ENCODE peak calls at places on chromosomes 5 and 9, in ten cellular contexts. O is Calu3, X is Peyer's patch, R is fibroblast of villous mesenchyme, F is AG04450, Y is OCI-LY7, E is GM20000, I is mucosa of descending colon, V is foreskin fibroblast, W is BE2C. P is an unnamed sample.
A peak's percentile ranks its signal among the peaks of the same experiment; 100 is the strongest.

GRCh38 chr5:156396063-156396829 is 69.3 kb downstream of the SGCD start:
- DNase-seq in W (no peak), I (no peak), X (no peak), R (peak; percentile 69), F (no peak), V (no peak), E (no peak), O (no peak), Y (no peak), P (no peak)

GRCh38 chr9:33840381-33840780 is 23.4 kb downstream of the UBE2R2 start:
- DNase-seq in Y (no peak), R (peak; percentile 41), X (no peak), W (no peak), V (no peak), F (no peak), I (no peak), O (no peak), E (no peak), P (no peak)

GRCh38 chr5:57334475-57334874 is 148.1 kb downstream of the ACTBL2 start:
- DNase-seq in O (no peak), W (no peak), I (no peak), E (no peak), Y (no peak), X (no peak), F (no peak), R (no peak), V (peak; percentile 32), P (no peak)

GRCh38 chr5:6106756-6107155 is 271.6 kb downstream of the MED10 start:
- DNase-seq in I (no peak), X (no peak), V (no peak), F (no peak), W (no peak), Y (no peak), O (no peak), R (no peak), E (no peak), P (no peak)

GRCh38 chr5:133896446-133896845 is 72.0 kb downstream of the C5orf15 start:
- DNase-seq in Y (no peak), V (no peak), F (no peak), W (no peak), R (no peak), E (no peak), O (no peak), I (no peak), X (no peak), P (no peak)

GRCh38 chr9:17625644-17626388 is 47.0 kb downstream of the SH3GL2 start:
- DNase-seq in V (no peak), X (no peak), Y (no peak), O (no peak), I (peak; percentile 31), E (no peak), R (no peak), F (no peak), W (no peak), P (no peak)

GRCh38 chr9:2418619-2419018 is 203.0 kb upstream of the VLDLR start:
- DNase-seq in O (no peak), R (peak; percentile 76), I (no peak), V (no peak), Y (no peak), W (no peak), F (no peak), E (no peak), X (no peak), P (no peak)

GRCh38 chr5:135042595-135042994 is 8.6 kb upstream of the PITX1 start:
- DNase-seq in W (no peak), E (no peak), X (no peak), O (no peak), F (no peak), R (no peak), Y (no peak), V (no peak), I (peak; percentile 7), P (no peak)

GRCh38 chr5:31192442-31192841 is 1.0 kb upstream of the CDH6 start:
- DNase-seq in I (no peak), F (no peak), O (no peak), Y (no peak), E (no peak), X (no peak), R (no peak), V (no peak), W (peak; percentile 28), P (no peak)

GRCh38 chr5:150659360-150660107 is 1.5 kb upstream of the MYOZ3 start:
- DNase-seq in I (no peak), F (no peak), X (no peak), E (no peak), Y (no peak), R (no peak), W (no peak), V (no peak), O (no peak), P (no peak)

GRCh38 chr9:135061441-135061840 is 26.0 kb upstream of the OLFM1 start:
- DNase-seq in W (peak; percentile 1), R (no peak), Y (no peak), E (no peak), O (no peak), I (no peak), X (no peak), F (no peak), V (no peak), P (no peak)

GRCh38 chr5:1555808-1556681 is 32.3 kb upstream of the LPCAT1 start:
- DNase-seq in X (no peak), Y (no peak), O (no peak), R (no peak), I (no peak), E (no peak), W (no peak), F (no peak), V (no peak), P (no peak)

GRCh38 chr9:79974806-79975422 is 403.1 kb downstream of the TLE4 start:
- DNase-seq in V (no peak), X (no peak), I (peak; percentile 28), F (no peak), Y (no peak), E (no peak), R (no peak), O (no peak), W (no peak), P (no peak)

GRCh38 chr9:117714282-117714681 is 10.1 kb downstream of the TLR4 start:
- DNase-seq in E (no peak), I (peak; percentile 37), V (no peak), O (no peak), Y (no peak), W (peak; percentile 18), X (no peak), F (no peak), R (no peak), P (no peak)

GRCh38 chr9:81224166-81224858 is 465.0 kb downstream of the TLE1 start:
- DNase-seq in W (no peak), E (no peak), F (no peak), I (no peak), O (no peak), Y (peak; percentile 74), R (no peak), X (no peak), V (no peak), P (no peak)

GRCh38 chr5:141186897-141187512 is at the start of gene PCDHB9:
- DNase-seq in V (no peak), I (no peak), R (peak; percentile 8), X (no peak), E (no peak), F (no peak), O (peak; percentile 66), Y (peak; percentile 56), W (peak; percentile 42), P (peak; percentile 45)
- TF ChIP-seq CTCF in V (peak; percentile 36), I (no peak), R (peak; percentile 45), X (peak; percentile 8), E (no peak), F (no peak), O (peak; percentile 24), Y (peak; percentile 97), W (peak; percentile 62), P (peak; percentile 67)

DNA sequence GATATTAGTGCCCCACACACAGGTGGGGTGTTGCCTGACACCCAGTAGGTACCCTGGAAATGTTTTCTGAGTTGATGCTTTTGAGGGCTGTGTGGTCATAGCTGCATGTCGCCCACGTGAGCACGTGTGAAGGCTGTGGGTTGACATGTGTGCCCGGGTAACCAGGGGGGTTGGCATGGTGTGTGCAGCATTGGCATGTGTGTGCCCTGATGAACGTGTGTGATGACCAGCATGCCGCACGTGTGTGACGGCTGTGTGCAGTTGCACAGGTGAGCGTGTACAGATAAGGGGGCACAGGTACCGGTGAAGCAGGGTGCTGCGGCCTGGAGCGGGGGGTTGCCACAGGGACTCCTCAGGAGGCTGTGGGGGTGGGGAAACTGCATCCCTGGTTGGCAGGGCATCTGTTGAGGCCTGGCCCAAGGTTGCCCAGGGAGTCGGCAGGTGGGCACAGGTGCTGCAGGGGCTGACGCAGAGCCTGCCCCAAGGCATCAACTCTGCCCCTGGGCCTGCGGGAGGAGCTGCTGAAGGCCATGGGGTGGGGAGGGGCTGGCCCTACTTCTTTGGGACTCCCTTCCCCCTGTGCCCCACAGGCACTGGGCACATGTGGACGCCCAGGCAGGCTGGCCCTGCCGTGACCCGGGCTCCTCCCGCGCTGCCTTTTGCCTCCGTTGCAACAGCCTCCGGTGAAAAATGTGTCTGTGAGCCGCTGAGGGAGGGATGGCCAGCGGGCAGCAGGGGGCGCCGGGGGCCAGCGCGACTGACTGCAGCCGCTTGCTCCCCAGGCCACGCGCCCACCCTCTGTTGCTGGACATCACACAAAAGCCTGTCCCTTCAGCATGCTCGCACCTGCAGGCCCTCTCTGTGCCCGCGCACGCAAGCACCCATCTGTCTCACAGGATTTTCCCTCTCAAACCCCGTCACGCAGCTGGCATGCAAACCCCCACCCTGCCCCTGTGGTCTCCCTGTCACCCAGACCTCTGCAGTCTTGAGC is 2.2 kb downstream of the UNC5A start:
- DNase-seq in Y (no peak), O (peak; percentile 89), F (no peak), I (no peak), E (peak; percentile 74), X (no peak), W (peak; percentile 82), R (peak; percentile 25), V (no peak), P (peak; percentile 91)
- TF ChIP-seq CTCF in Y (peak; percentile 62), O (peak; percentile 92), F (peak; percentile 59), I (no peak), E (peak; percentile 42), X (peak; percentile 12), W (peak; percentile 78), R (peak; percentile 69), V (peak; percentile 49), P (peak; percentile 69)

DNA sequence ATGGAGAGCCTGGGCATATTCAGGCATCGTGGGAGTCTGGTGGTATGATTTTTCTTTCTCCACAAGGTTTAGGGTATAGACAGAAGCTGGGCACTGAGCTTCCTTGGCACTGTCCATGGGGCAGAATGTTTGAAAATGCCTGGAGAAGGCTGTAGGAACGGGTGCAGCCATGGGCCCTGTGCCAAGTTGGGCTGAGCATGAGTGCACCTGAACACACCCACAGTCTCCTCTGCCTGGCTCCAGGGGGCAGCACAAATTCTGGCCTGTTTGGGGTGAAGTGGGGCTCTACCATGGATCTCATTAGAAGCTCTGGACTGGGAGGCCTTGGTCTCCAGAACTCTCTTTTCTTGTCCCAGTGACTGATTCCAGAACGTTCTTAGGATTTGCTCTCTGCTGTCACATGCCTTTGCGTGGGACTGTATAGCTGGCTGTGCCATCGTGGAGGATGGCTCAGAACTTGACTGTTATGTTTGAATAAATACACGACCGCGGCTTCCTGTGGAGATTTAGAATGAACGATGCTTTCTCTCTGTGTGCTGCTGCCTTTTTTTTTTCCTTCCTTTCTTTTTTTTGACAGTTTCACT is 229.8 kb downstream of the FANCC start:
- DNase-seq in I (peak; percentile 69), X (no peak), W (peak; percentile 50), O (peak; percentile 50), V (no peak), R (peak; percentile 41), Y (peak; percentile 8), F (no peak), E (peak; percentile 55), P (no peak)
- TF ChIP-seq CTCF in I (no peak), X (no peak), W (peak; percentile 41), O (no peak), V (no peak), R (peak; percentile 35), Y (peak; percentile 59), F (peak; percentile 13), E (no peak), P (no peak)

GRCh38 chr9:136363606-136364368 is at the start of gene DNLZ:
- DNase-seq in F (peak; percentile 60), R (peak; percentile 84), O (peak; percentile 85), W (peak; percentile 91), I (peak; percentile 92), E (peak; percentile 99), V (peak; percentile 81), Y (peak; percentile 91), X (peak; percentile 82), P (peak; percentile 92)
- TF ChIP-seq CTCF in F (peak; percentile 81), R (peak; percentile 77), O (peak; percentile 76), W (peak; percentile 73), I (peak; percentile 100), E (peak; percentile 98), V (peak; percentile 75), Y (peak; percentile 84), X (peak; percentile 99), P (peak; percentile 99)